ENCODE peak calls at places on chromosome 12, in ten cellular contexts. Y is stomach, R is transverse colon, H is esophagus muscularis mucosa, S is sigmoid colon, U is HepG2, Q is H1, I is suprapubic skin, M is K562, Z is SK-N-SH. O is an unnamed sample.

GRCh38 chr12:66763453-66763852 is 84.6 kb upstream of the GRIP1 start:
- DNase-seq in U (no peak), S (no peak), Z (no peak), I (no peak), M (no peak), Q (no peak), H (no peak), R (no peak), Y (no peak), O (no peak)

GRCh38 chr12:18090093-18090492 is at the start of gene RERGL:
- DNase-seq in H (no peak), S (no peak), U (no peak), Y (no peak), Q (no peak), I (no peak), Z (no peak), M (no peak), R (no peak), O (no peak)

GRCh38 chr12:6123258-6123657 is 1.2 kb downstream of the VWF start:
- DNase-seq in Y (no peak), R (no peak), H (no peak), U (no peak), Q (no peak), S (no peak), I (no peak), Z (no peak), M (no peak), O (no peak)

GRCh38 chr12:74980510-74980909 is 229.1 kb downstream of the KCNC2 start:
- DNase-seq in I (no peak), M (no peak), Q (no peak), Y (no peak), R (no peak), H (no peak), U (no peak), Z (no peak), S (no peak), O (no peak)

GRCh38 chr12:114473717-114474116 is 67.8 kb upstream of the TBX5 start:
- DNase-seq in M (no peak), R (no peak), I (no peak), Y (no peak), Q (no peak), S (no peak), H (no peak), U (no peak), Z (no peak), O (no peak)

GRCh38 chr12:109944975-109945374 is 44.9 kb downstream of the TCHP start:
- DNase-seq in Q (peak; percentile 72), M (no peak), Z (peak; percentile 60), I (no peak), R (no peak), Y (no peak), U (peak; percentile 58), H (no peak), S (no peak), O (no peak)

GRCh38 chr12:24562761-24563392 is 386.0 kb downstream of the BCAT1 start:
- DNase-seq in Q (peak; percentile 74), U (no peak), Z (peak; percentile 75), R (peak; percentile 16), H (no peak), S (no peak), I (no peak), Y (no peak), M (no peak), O (peak; percentile 35)

GRCh38 chr12:89038831-89039509 is 313.3 kb downstream of the DUSP6 start:
- DNase-seq in U (no peak), Q (no peak), S (no peak), R (no peak), M (no peak), H (no peak), I (no peak), Z (no peak), Y (no peak), O (no peak)

GRCh38 chr12:107287436-107288413 is 194.4 kb upstream of the CRY1 start:
- DNase-seq in R (no peak), I (no peak), M (no peak), U (no peak), Y (no peak), Q (no peak), Z (no peak), S (no peak), H (peak; percentile 87), O (no peak)

GRCh38 chr12:51898937-51899336 is 8.4 kb upstream of the ACVRL1 start:
- DNase-seq in Q (no peak), Y (no peak), I (no peak), U (no peak), R (no peak), M (no peak), H (no peak), Z (no peak), S (peak; percentile 20), O (no peak)

GRCh38 chr12:110516995-110517394 is 14.9 kb downstream of the RAD9B start:
- DNase-seq in H (no peak), S (no peak), U (no peak), I (no peak), Q (no peak), Y (no peak), M (no peak), Z (no peak), R (no peak), O (no peak)

GRCh38 chr12:62785941-62786559 is 148.9 kb downstream of the PPM1H start:
- DNase-seq in I (no peak), M (peak; percentile 10), Y (no peak), R (no peak), U (no peak), Q (no peak), Z (no peak), S (peak; percentile 69), H (no peak), O (peak; percentile 27)

GRCh38 chr12:132789099-132789471 is 27.5 kb upstream of the ANKLE2 start:
- DNase-seq in I (no peak), U (no peak), S (no peak), Y (no peak), R (no peak), Z (no peak), M (no peak), H (no peak), Q (no peak), O (peak; percentile 81)

GRCh38 chr12:44525806-44526654 is 350.1 kb downstream of the NELL2 start:
- DNase-seq in Z (no peak), S (no peak), M (no peak), I (no peak), R (no peak), Q (no peak), H (no peak), U (peak; percentile 39), Y (no peak), O (no peak)

GRCh38 chr12:46675736-46676135 is 150.1 kb downstream of the SLC38A4 start:
- DNase-seq in Z (peak; percentile 21), I (no peak), Y (no peak), Q (no peak), U (peak; percentile 30), S (no peak), R (no peak), M (peak; percentile 46), H (no peak), O (no peak)

GRCh38 chr12:45989857-45990467 is 412 bp downstream of the SCAF11 start:
- DNase-seq in H (peak; percentile 95), I (peak; percentile 80), S (peak; percentile 86), Z (peak; percentile 60), M (peak; percentile 77), R (peak; percentile 81), Q (peak; percentile 62), Y (peak; percentile 51), U (peak; percentile 45), O (peak; percentile 93)

GRCh38 chr12:10365716-10366433 is 24.0 kb downstream of the KLRK1 start:
- DNase-seq in M (peak; percentile 64), R (no peak), S (no peak), I (no peak), U (no peak), Q (no peak), H (no peak), Y (no peak), Z (no peak), O (no peak)

GRCh38 chr12:78118036-78118435 is 287.3 kb downstream of the NAV3 start:
- DNase-seq in U (no peak), Y (no peak), M (peak; percentile 0), Q (no peak), H (no peak), Z (peak; percentile 5), R (no peak), I (no peak), S (no peak), O (no peak)

GRCh38 chr12:6605425-6606330 is 1.5 kb downstream of the CHD4 start:
- DNase-seq in M (peak; percentile 16), R (no peak), Z (peak; percentile 45), U (no peak), S (peak; percentile 75), Q (peak; percentile 63), I (no peak), Y (no peak), H (no peak), O (peak; percentile 38)

GRCh38 chr12:14259481-14260010 is 105.9 kb upstream of the ATF7IP start:
- DNase-seq in Z (no peak), S (no peak), R (no peak), Q (no peak), Y (no peak), U (no peak), I (no peak), M (no peak), H (no peak), O (no peak)
- H3K36me3 ChIP-seq in Z (no peaks in the 10 kb centered on the region), S (no peaks in the 10 kb centered on the region), R (no peaks in the 10 kb centered on the region), Q (peaks cover 3% of the 10 kb centered on the region), Y (no peaks in the 10 kb centered on the region), U (no peaks in the 10 kb centered on the region), I (no peaks in the 10 kb centered on the region), M (no peaks in the 10 kb centered on the region), H (no peaks in the 10 kb centered on the region), O (no peaks in the 10 kb centered on the region)

DNA sequence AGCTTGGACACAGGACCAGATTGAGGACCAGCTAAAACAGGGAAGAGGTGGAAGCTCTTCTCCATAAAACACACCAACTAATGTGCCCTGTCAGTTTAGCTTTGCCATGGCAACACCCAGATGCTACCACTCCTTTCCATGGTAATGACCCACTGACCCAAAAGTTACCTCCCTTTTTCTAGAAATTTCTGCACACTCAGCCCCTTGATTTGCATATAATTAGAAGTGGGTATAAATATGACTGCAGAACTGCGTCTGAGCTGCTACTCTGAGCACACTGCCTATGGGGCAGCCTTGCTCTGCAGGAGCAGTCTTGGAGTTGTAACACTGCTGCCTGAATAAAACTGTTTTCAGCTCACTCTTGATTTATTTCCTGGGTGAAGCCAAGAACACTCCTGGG is 3.2 kb upstream of the TDG start:
- DNase-seq in Z (no peak), R (no peak), I (no peak), S (no peak), H (no peak), M (no peak), U (no peak), Y (no peak), Q (no peak), O (no peak)
- TF ChIP-seq POLR2AphosphoS5 in Z (no peak), R (no peak), I (no peak), S (no peak), H (no peak), M (peak; percentile 14), U (no peak), Y (no peak), Q (no peak), O (no peak)

GRCh38 chr12:90621927-90622326 is 333.0 kb downstream of the CCER1 start:
- DNase-seq in S (no peak), U (no peak), Q (no peak), I (no peak), R (no peak), H (no peak), M (no peak), Y (no peak), Z (no peak), O (no peak)
- TF ChIP-seq EP300 in S (no peak), U (no peak), Q (no peak), I (no peak), R (no peak), H (no peak), M (no peak), Y (no peak), Z (no peak), O (no peak)

GRCh38 chr12:57490126-57490525 is 2.3 kb downstream of the MARS1 start:
- DNase-seq in U (no peak), R (no peak), Z (no peak), I (no peak), H (no peak), S (no peak), M (no peak), Q (no peak), Y (no peak), O (no peak)
- H3K36me3 ChIP-seq in U (peaks cover 39% of the 10 kb centered on the region), R (peaks cover 21% of the 10 kb centered on the region), Z (peaks cover 50% of the 10 kb centered on the region), I (peaks cover 41% of the 10 kb centered on the region), H (peaks cover 42% of the 10 kb centered on the region), S (peaks cover 48% of the 10 kb centered on the region), M (peaks cover 48% of the 10 kb centered on the region), Q (peaks cover 50% of the 10 kb centered on the region), Y (peaks cover 49% of the 10 kb centered on the region), O (peaks cover 34% of the 10 kb centered on the region)